ENCODE peak calls at places on chromosomes 16 and 17, in four cellular contexts. R is HFFc6; B is activated T-cell treated with anti-CD3 and anti-CD28 coated beads, Interleukin-2, amount 50 U/mL, for 1 hour; V is DMS53. T is an unnamed sample.

GRCh38 chr17:39738568-39738901 is 797 bp downstream of the GRB7 start:
- DNase-seq in V (peak), R (no peak), B (peak), T (peak)

GRCh38 chr17:34306466-34306865 is 12.8 kb upstream of the CCL8 start:
- DNase-seq in V (no peak), R (peak), B (no peak), T (peak)

GRCh38 chr17:49365667-49366066 is 3.6 kb upstream of the ZNF652 start:
- DNase-seq in B (peak), V (peak), R (peak), T (no peak)

GRCh38 chr17:77609553-77610517 is 348.7 kb upstream of the TNRC6C start:
- DNase-seq in R (no peak), V (peak), B (peak), T (no peak)

GRCh38 chr16:19700319-19700781 is 17.7 kb downstream of the KNOP1 start:
- DNase-seq in R (no peak), B (no peak), V (peak), T (no peak)

GRCh38 chr17:49523706-49524472 is 28.8 kb downstream of the NGFR start:
- DNase-seq in B (peak), R (no peak), V (peak), T (peak)

GRCh38 chr17:13862341-13862740 is 207.0 kb upstream of the COX10 start:
- DNase-seq in V (no peak), B (no peak), R (no peak), T (no peak)

GRCh38 chr16:79805621-79806020 is 205.1 kb upstream of the MAF start:
- DNase-seq in V (no peak), B (no peak), R (no peak), T (no peak)

GRCh38 chr16:27999687-28000086 is 63.8 kb downstream of the GSG1L start:
- DNase-seq in V (no peak), R (peak), B (no peak), T (peak)

GRCh38 chr17:16407911-16408588 is 7.3 kb upstream of the TRPV2 start:
- DNase-seq in B (no peak), R (no peak), V (peak), T (no peak)

GRCh38 chr17:77308768-77309726 is 168.3 kb downstream of the SEC14L1 start:
- DNase-seq in B (no peak), R (peak), V (no peak), T (peak)

GRCh38 chr16:30992931-30993816 is 8.2 kb downstream of the HSD3B7 start:
- DNase-seq in V (peak), R (no peak), B (no peak), T (no peak)